ENCODE peak calls at places on chromosomes 13 and 19, in five cellular contexts. C, D, V, Z and I are unnamed samples.

GRCh38 chr19:52188822-52189744 is 769 bp upstream of the PPP2R1A start:
- DNase-seq in Z (no peak), D (no peak), C (no peak), V (peak; percentile 59), I (no peak)

GRCh38 chr13:37886879-37887278 is 17.3 kb upstream of the TRPC4 start:
- DNase-seq in Z (no peak), V (no peak), C (no peak), D (peak; percentile 60), I (no peak)

GRCh38 chr13:99062593-99062992 is 84.7 kb upstream of the DOCK9 start:
- DNase-seq in C (no peak), D (peak; percentile 10), Z (peak; percentile 74), V (no peak), I (peak; percentile 68)

GRCh38 chr19:45099465-45100201 is 6.7 kb downstream of the PPP1R37 start:
- DNase-seq in C (peak; percentile 73), Z (no peak), D (no peak), V (no peak), I (no peak)

GRCh38 chr13:19984430-19985218 is 26.1 kb downstream of the ZMYM2 start:
- DNase-seq in D (peak; percentile 81), Z (peak; percentile 59), C (peak; percentile 55), V (peak; percentile 20), I (peak; percentile 37)

GRCh38 chr19:4694211-4694987 is 24.3 kb upstream of the MYDGF start:
- DNase-seq in C (no peak), D (peak; percentile 97), V (no peak), Z (peak; percentile 98), I (peak; percentile 94)

GRCh38 chr13:113816248-113816924 is 47.5 kb downstream of the GAS6 start:
- DNase-seq in V (no peak), C (no peak), Z (no peak), D (no peak), I (no peak)

GRCh38 chr13:106466691-106467405 is 68.6 kb downstream of the EFNB2 start:
- DNase-seq in D (peak; percentile 77), V (no peak), Z (no peak), C (no peak), I (no peak)

GRCh38 chr13:114002771-114003321 is 29.0 kb upstream of the C13orf46 start:
- DNase-seq in Z (no peak), V (no peak), C (no peak), D (no peak), I (no peak)

GRCh38 chr13:20118268-20119140 is 42.3 kb downstream of the GJA3 start:
- DNase-seq in V (peak; percentile 71), C (peak; percentile 63), D (peak; percentile 35), Z (peak; percentile 36), I (no peak)

GRCh38 chr19:50461066-50461875 is 15.0 kb upstream of the EMC10 start:
- DNase-seq in D (peak; percentile 83), Z (peak; percentile 62), V (peak; percentile 93), C (peak; percentile 87), I (peak; percentile 48)

GRCh38 chr13:56561327-56561726 is 579.4 kb upstream of the PRR20A start:
- DNase-seq in V (no peak), D (no peak), Z (no peak), C (peak; percentile 20), I (no peak)

GRCh38 chr19:48461982-48462655 is 6.7 kb downstream of the KCNJ14 start:
- DNase-seq in Z (no peak), V (peak; percentile 74), C (peak; percentile 39), D (no peak), I (no peak)
- H3K4me3 ChIP-seq in Z (no peak overlapping the region), V (no peak overlapping the region), C (no peak overlapping the region), D (no peak overlapping the region), I (no peak overlapping the region)

GRCh38 chr13:103394670-103395069 is 328.5 kb upstream of the SLC10A2 start:
- DNase-seq in V (no peak), C (no peak), Z (no peak), D (no peak), I (no peak)

GRCh38 chr13:103386341-103386740 is 320.1 kb upstream of the SLC10A2 start:
- DNase-seq in V (no peak), C (no peak), D (peak; percentile 80), Z (peak; percentile 84), I (peak; percentile 75)

DNA sequence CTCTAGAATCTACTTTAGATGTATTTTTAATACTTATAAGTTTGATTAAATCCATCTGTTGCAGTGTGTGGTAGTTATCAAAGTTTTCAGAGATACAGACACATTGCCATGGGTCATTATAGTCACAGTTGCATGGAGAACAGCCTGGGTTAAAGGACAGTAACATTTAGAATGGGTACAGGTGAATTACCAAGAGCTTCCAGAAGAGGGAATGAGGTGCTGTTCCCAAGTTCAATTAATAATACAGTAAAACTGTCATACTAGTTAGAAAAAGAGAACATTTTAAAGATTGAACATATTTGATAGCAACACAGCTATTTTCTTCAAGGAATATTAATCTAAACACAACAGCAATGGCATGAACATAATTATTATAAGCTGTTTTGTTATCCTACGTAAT is 322.6 kb upstream of the SLC10A2 start:
- DNase-seq in C (no peak), V (no peak), D (no peak), Z (no peak), I (no peak)
- TF ChIP-seq CTCF in C (peak; percentile 10), V (no peak), D (no peak), Z (no peak), I (no peak)

GRCh38 chr19:1295169-1296012 is 9.7 kb downstream of the EFNA2 start:
- DNase-seq in D (no peak), Z (no peak), V (peak; percentile 97), C (peak; percentile 39), I (no peak)
- H3K4me3 ChIP-seq in D (no peak overlapping the region), Z (no peak overlapping the region), V (no peak overlapping the region), C (peak overlapping the region; percentile 32), I (no peak overlapping the region)

GRCh38 chr19:2282862-2283237 is 875 bp upstream of the PEAK3 start:
- DNase-seq in D (no peak), Z (no peak), C (no peak), V (no peak), I (no peak)

GRCh38 chr19:2278504-2279158 is 3.3 kb downstream of the PEAK3 start:
- DNase-seq in V (peak; percentile 28), Z (no peak), C (no peak), D (no peak), I (no peak)

GRCh38 chr19:2280633-2281264 is 1.2 kb downstream of the PEAK3 start:
- DNase-seq in Z (no peak), D (no peak), C (no peak), V (no peak), I (no peak)

GRCh38 chr19:2283835-2284507 is 2.0 kb upstream of the PEAK3 start:
- DNase-seq in Z (no peak), C (no peak), V (no peak), D (no peak), I (no peak)

DNA sequence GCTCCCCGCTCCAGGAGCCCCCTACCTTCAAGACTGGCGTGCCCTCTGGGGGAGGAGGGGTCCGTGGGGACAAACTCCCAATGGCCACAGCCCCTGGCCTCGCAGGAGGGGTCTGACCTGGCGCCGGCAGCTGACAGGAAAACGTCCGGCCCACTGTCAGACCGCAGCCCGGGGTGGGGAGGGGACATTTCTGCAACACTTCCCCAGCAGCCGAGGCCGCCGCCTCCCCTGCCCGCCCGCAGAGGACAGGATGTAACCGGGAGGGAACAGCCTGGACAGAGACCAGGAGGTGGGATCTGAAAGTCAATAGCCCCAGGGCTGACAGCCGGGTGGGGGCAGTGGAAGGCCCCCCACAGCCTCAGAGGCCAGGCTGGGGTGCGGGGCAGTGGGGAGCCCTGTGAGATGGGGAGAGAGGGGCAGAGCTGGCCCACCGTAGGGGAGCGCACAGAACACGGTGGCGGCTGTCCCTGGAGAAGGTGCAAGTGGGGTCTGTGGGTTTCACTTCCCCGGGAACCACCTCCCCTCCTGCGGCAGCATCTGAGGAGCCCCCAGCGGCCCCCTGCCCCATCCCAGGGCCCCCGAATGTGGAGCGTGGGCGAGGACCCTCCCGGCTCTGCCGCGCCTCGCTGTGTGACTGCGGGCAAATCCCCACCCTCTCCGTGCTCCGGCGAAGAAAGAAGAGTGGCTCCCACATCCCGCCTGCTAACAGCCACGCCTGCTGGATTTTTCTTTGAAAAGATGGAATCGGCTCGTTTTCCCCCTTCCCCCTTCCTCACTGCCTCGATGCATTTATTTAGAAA is at the start of gene PEAK3:
- DNase-seq in Z (peak; percentile 50), V (peak; percentile 80), C (peak; percentile 62), D (peak; percentile 53), I (no peak)
- TF ChIP-seq CTCF in Z (no peak), V (no peak), C (no peak), D (no peak), I (no peak)

GRCh38 chr19:5804516-5805464 is at the start of gene NRTN:
- DNase-seq in Z (no peak), C (peak; percentile 84), D (no peak), V (peak; percentile 82), I (no peak)

GRCh38 chr19:5808120-5808816 is 3.4 kb downstream of the NRTN start:
- DNase-seq in V (no peak), D (no peak), Z (no peak), C (no peak), I (no peak)

GRCh38 chr19:5806905-5807304 is 2.0 kb downstream of the NRTN start:
- DNase-seq in D (no peak), C (no peak), Z (no peak), V (no peak), I (no peak)

GRCh38 chr19:5805465-5806132 is 732 bp downstream of the NRTN start:
- DNase-seq in D (peak; percentile 55), C (peak; percentile 97), V (peak; percentile 91), Z (peak; percentile 26), I (no peak)

DNA sequence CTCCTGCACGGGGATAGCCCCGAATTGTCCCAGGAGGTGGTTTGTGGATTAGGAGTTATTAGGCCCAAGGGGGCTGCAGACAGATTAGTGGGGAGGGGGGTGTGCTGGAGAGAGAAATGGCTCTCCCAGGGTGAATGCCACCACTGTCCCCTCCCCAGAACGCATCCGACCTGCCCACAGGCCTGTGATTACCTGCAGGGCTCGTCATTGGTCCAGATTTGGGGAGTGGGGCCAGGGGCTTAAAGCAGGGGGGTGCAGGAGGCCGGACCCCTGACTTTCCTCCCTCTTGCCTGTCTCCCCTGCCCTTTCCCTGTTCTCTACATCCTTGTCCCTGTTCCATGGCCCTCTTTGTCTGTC is 1.2 kb downstream of the NRTN start:
- DNase-seq in V (no peak), D (no peak), Z (no peak), C (no peak), I (no peak)
- H3K4me3 ChIP-seq in V (no peak overlapping the region), D (no peak overlapping the region), Z (no peak overlapping the region), C (peak overlapping the region; percentile 49), I (no peak overlapping the region)

DNA sequence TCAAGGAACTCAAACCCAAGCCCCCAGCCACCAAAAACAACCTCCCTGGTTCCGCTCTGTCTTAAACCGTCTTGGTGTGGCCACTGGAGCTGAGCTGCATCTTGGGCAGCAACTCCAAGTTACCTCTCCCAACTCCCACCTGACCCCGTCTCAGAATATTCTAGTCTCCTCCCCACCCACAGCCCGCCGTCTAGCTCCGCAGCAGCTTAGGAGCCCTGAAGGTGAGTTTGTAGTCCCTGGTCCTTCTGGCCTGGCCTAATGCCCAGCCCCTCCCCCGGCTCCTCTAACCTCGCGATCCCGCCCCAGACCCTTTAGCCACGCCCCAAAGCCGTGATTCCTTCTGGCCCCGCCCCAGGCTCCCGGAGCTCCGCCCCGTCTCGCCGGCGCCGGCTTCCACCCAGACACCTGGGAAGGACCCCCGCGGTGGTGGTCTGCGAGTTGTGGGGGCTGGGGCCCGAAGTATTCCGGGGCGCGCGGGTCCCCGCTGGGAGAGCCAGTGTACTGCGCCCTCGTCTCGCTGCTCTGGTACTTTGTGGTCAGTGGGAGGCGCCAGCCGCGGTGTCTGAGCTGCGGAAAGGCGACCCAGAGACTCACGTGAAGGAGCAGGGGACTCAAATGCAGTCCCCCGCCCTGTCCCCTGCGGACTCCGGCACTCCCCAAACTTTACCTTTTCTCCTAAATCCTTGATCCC is 2.5 kb upstream of the LHB start:
- DNase-seq in Z (no peak), D (peak; percentile 45), C (peak; percentile 77), V (peak; percentile 91), I (no peak)
- TF ChIP-seq CTCF in Z (no peak), D (no peak), C (peak; percentile 44), V (peak; percentile 50), I (peak; percentile 9)

GRCh38 chr19:55483681-55484361 is 1.2 kb upstream of the NAT14 start:
- DNase-seq in D (no peak), C (no peak), Z (no peak), V (no peak), I (no peak)
- H3K4me3 ChIP-seq in D (no peak overlapping the region), C (no peak overlapping the region), Z (no peak overlapping the region), V (no peak overlapping the region), I (no peak overlapping the region)